ENCODE peak calls at places on chromosome 11, in four cellular contexts. One of them, this sample, is unnamed.

GRCh38 chr11:29006668-29007067 is 898.5 kb downstream of the METTL15 start:
- DNase-seq in aorta: no peak
- DNase-seq in stomach: no peak
- DNase-seq in psoas muscle: no peak
- DNase-seq in this sample: no peak

GRCh38 chr11:61021661-61022212 is 50.3 kb downstream of the CD6 start:
- DNase-seq in psoas muscle: peak
- DNase-seq in aorta: no peak
- DNase-seq in stomach: peak
- DNase-seq in this sample: peak

GRCh38 chr11:107916671-107917241 is 11.5 kb upstream of the RAB39A start:
- DNase-seq in aorta: no peak
- DNase-seq in stomach: peak
- DNase-seq in psoas muscle: no peak
- DNase-seq in this sample: no peak

GRCh38 chr11:65172600-65172999 is 2.6 kb downstream of the SPDYC start:
- DNase-seq in aorta: no peak
- DNase-seq in psoas muscle: no peak
- DNase-seq in stomach: no peak
- DNase-seq in this sample: no peak

GRCh38 chr11:70696076-70696475 is 297.7 kb downstream of the CTTN start:
- DNase-seq in psoas muscle: no peak
- DNase-seq in aorta: no peak
- DNase-seq in stomach: no peak
- DNase-seq in this sample: no peak

GRCh38 chr11:82930734-82931133 is 29.2 kb downstream of the DDIAS start:
- DNase-seq in stomach: no peak
- DNase-seq in psoas muscle: no peak
- DNase-seq in aorta: no peak
- DNase-seq in this sample: no peak

GRCh38 chr11:32173435-32173834 is 82.6 kb downstream of the RCN1 start:
- DNase-seq in psoas muscle: peak
- DNase-seq in stomach: peak
- DNase-seq in aorta: peak
- DNase-seq in this sample: no peak

GRCh38 chr11:12717851-12718291 is 43.6 kb downstream of the TEAD1 start:
- DNase-seq in psoas muscle: no peak
- DNase-seq in stomach: no peak
- DNase-seq in aorta: no peak
- DNase-seq in this sample: peak

GRCh38 chr11:118144869-118145268 is 7.8 kb downstream of the SCN4B start:
- DNase-seq in psoas muscle: no peak
- DNase-seq in stomach: no peak
- DNase-seq in aorta: no peak
- DNase-seq in this sample: peak

GRCh38 chr11:97349201-97349600 is 959.4 kb downstream of the JRKL start:
- DNase-seq in stomach: no peak
- DNase-seq in aorta: no peak
- DNase-seq in psoas muscle: no peak
- DNase-seq in this sample: no peak

GRCh38 chr11:69525516-69526452 is 44.3 kb downstream of the LINC01488 start:
- DNase-seq in psoas muscle: no peak
- DNase-seq in aorta: peak
- DNase-seq in stomach: no peak
- DNase-seq in this sample: peak

GRCh38 chr11:118143661-118144185 is 8.9 kb downstream of the SCN4B start:
- DNase-seq in stomach: no peak
- DNase-seq in psoas muscle: peak
- DNase-seq in aorta: no peak
- DNase-seq in this sample: no peak

GRCh38 chr11:62024975-62025374 is 57.5 kb upstream of the FTH1 start:
- DNase-seq in psoas muscle: no peak
- DNase-seq in aorta: no peak
- DNase-seq in stomach: no peak
- DNase-seq in this sample: no peak

GRCh38 chr11:110077866-110078325 is 15.3 kb upstream of the ZC3H12C start:
- DNase-seq in aorta: no peak
- DNase-seq in stomach: no peak
- DNase-seq in psoas muscle: no peak
- DNase-seq in this sample: no peak

GRCh38 chr11:43504316-43504950 is 145.7 kb downstream of the TTC17 start:
- DNase-seq in aorta: no peak
- DNase-seq in psoas muscle: no peak
- DNase-seq in stomach: no peak
- DNase-seq in this sample: no peak

GRCh38 chr11:45354976-45355705 is 69.0 kb upstream of the SYT13 start:
- DNase-seq in psoas muscle: peak
- DNase-seq in stomach: peak
- DNase-seq in aorta: peak
- DNase-seq in this sample: peak

GRCh38 chr11:113192121-113192925 is 122.1 kb upstream of the TTC12 start:
- DNase-seq in psoas muscle: no peak
- DNase-seq in aorta: no peak
- DNase-seq in stomach: no peak
- DNase-seq in this sample: no peak

GRCh38 chr11:12113294-12113693 is 2.9 kb downstream of the MICAL2 start:
- DNase-seq in psoas muscle: no peak
- DNase-seq in aorta: no peak
- DNase-seq in stomach: no peak
- DNase-seq in this sample: no peak

GRCh38 chr11:20031155-20032001 is 128.9 kb downstream of the DBX1 start:
- DNase-seq in aorta: no peak
- DNase-seq in psoas muscle: no peak
- DNase-seq in stomach: no peak
- DNase-seq in this sample: no peak

GRCh38 chr11:7577226-7577882 is 63.6 kb downstream of the PPFIBP2 start:
- DNase-seq in psoas muscle: peak
- DNase-seq in stomach: peak
- DNase-seq in aorta: no peak
- DNase-seq in this sample: no peak

GRCh38 chr11:26950260-26950719 is 43.6 kb upstream of the FIBIN start:
- DNase-seq in aorta: no peak
- DNase-seq in psoas muscle: peak
- DNase-seq in stomach: peak
- DNase-seq in this sample: no peak

GRCh38 chr11:70068950-70069349 is 9.2 kb upstream of the ANO1 start:
- DNase-seq in stomach: no peak
- DNase-seq in psoas muscle: no peak
- DNase-seq in aorta: no peak
- DNase-seq in this sample: no peak

GRCh38 chr11:34653851-34654490 is 33.1 kb downstream of the EHF start:
- DNase-seq in aorta: no peak
- DNase-seq in stomach: peak
- DNase-seq in psoas muscle: peak
- DNase-seq in this sample: no peak

GRCh38 chr11:8408151-8408930 is 144.7 kb upstream of the LMO1 start:
- DNase-seq in aorta: no peak
- DNase-seq in psoas muscle: no peak
- DNase-seq in stomach: no peak
- DNase-seq in this sample: no peak

GRCh38 chr11:119322360-119322739 is 5.4 kb upstream of the MCAM start:
- DNase-seq in stomach: no peak
- DNase-seq in psoas muscle: no peak
- DNase-seq in aorta: no peak
- DNase-seq in this sample: no peak

GRCh38 chr11:110979696-110980095 is 265.8 kb upstream of the POU2AF2 start:
- DNase-seq in psoas muscle: no peak
- DNase-seq in stomach: no peak
- DNase-seq in aorta: no peak
- DNase-seq in this sample: no peak

GRCh38 chr11:124788521-124788920 is 11.7 kb downstream of the MSANTD2 start:
- DNase-seq in psoas muscle: no peak
- DNase-seq in aorta: no peak
- DNase-seq in stomach: no peak
- DNase-seq in this sample: no peak

GRCh38 chr11:126343051-126343450 is 12.4 kb upstream of the ST3GAL4 start:
- DNase-seq in aorta: no peak
- DNase-seq in psoas muscle: peak
- DNase-seq in stomach: no peak
- DNase-seq in this sample: no peak

GRCh38 chr11:26700536-26701235 is 21.2 kb downstream of the SLC5A12 start:
- DNase-seq in aorta: no peak
- DNase-seq in psoas muscle: no peak
- DNase-seq in stomach: no peak
- DNase-seq in this sample: no peak

GRCh38 chr11:123437236-123437979 is 7.3 kb downstream of the GRAMD1B start:
- DNase-seq in psoas muscle: no peak
- DNase-seq in aorta: no peak
- DNase-seq in stomach: no peak
- DNase-seq in this sample: no peak

GRCh38 chr11:113147249-113147648 is 167.1 kb upstream of the TTC12 start:
- DNase-seq in psoas muscle: no peak
- DNase-seq in stomach: no peak
- DNase-seq in aorta: no peak
- DNase-seq in this sample: no peak

GRCh38 chr11:57340228-57340627 is 2.1 kb downstream of the P2RX3 start:
- DNase-seq in psoas muscle: peak
- DNase-seq in stomach: no peak
- DNase-seq in aorta: peak
- DNase-seq in this sample: no peak

GRCh38 chr11:134664863-134665535 is 253.0 kb upstream of the B3GAT1 start:
- DNase-seq in stomach: peak
- DNase-seq in psoas muscle: no peak
- DNase-seq in aorta: peak
- DNase-seq in this sample: no peak

GRCh38 chr11:65623852-65624616 is 8.5 kb downstream of the PCNX3 start:
- DNase-seq in stomach: no peak
- DNase-seq in psoas muscle: no peak
- DNase-seq in aorta: no peak
- DNase-seq in this sample: no peak

GRCh38 chr11:61489833-61490585 is 18.5 kb upstream of the LRRC10B start:
- DNase-seq in psoas muscle: no peak
- DNase-seq in stomach: no peak
- DNase-seq in aorta: peak
- DNase-seq in this sample: no peak

GRCh38 chr11:8872017-8872416 is 39.0 kb upstream of the AKIP1 start:
- DNase-seq in stomach: peak
- DNase-seq in aorta: no peak
- DNase-seq in psoas muscle: no peak
- DNase-seq in this sample: no peak

DNA sequence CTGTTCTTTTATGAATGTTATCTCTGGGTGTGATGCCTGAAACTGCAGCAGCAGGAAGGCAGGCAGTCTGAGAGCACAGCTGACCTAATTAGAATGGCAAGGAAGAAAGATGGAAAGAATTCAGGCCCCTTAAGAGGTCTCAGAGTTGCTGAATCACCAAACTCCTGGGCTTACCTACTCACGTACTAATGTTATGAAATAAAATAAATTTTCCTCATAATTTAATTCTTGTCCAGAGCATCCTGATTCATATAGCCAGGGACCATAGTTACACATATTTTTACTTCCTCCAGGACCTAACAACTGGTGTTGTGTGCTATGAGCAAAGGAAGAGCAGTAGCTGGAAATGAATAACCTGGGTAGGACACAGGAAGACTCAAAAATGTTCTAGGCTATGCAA is 41.9 kb downstream of the SNX19 start:
- DNase-seq in psoas muscle: no peak
- DNase-seq in aorta: no peak
- DNase-seq in stomach: no peak
- DNase-seq in this sample: no peak
- H3K27ac ChIP-seq in psoas muscle: peak
- H3K27ac ChIP-seq in aorta: peak
- H3K27ac ChIP-seq in stomach: peak
- H3K27ac ChIP-seq in this sample: no peak

GRCh38 chr11:102109896-102110760 is at the start of gene YAP1:
- DNase-seq in aorta: peak
- DNase-seq in stomach: peak
- DNase-seq in psoas muscle: peak
- DNase-seq in this sample: peak
- H3K27ac ChIP-seq in aorta: peak
- H3K27ac ChIP-seq in stomach: peak
- H3K27ac ChIP-seq in psoas muscle: peak
- H3K27ac ChIP-seq in this sample: no peak

DNA sequence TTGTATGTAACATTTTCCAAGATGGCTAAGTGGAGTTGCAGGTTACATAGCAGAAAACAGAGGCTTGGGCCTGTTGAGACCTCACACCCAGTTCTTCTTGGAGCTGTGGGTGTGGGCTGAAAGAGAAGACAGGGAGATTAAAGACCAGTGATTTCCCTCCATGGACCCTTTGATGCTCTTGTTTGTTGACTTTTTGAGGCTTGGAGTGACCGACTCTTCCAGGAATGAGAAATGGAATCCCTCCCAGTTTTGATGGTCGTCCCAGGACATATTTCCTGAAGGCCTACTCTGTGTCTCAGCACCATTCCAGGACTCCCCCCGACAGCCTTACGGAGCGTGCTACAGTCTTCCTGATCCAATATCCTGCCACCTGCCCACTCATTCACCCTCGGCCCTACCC is 96.9 kb downstream of the PTPRJ start:
- DNase-seq in stomach: no peak
- DNase-seq in psoas muscle: no peak
- DNase-seq in aorta: no peak
- DNase-seq in this sample: no peak
- H3K27ac ChIP-seq in stomach: no peak
- H3K27ac ChIP-seq in psoas muscle: no peak
- H3K27ac ChIP-seq in aorta: no peak
- H3K27ac ChIP-seq in this sample: no peak

GRCh38 chr11:617248-617911 is 1.6 kb upstream of the IRF7 start:
- DNase-seq in psoas muscle: no peak
- DNase-seq in aorta: no peak
- DNase-seq in stomach: no peak
- DNase-seq in this sample: no peak

GRCh38 chr11:619625-620050 is 3.9 kb upstream of the IRF7 start:
- DNase-seq in aorta: no peak
- DNase-seq in psoas muscle: no peak
- DNase-seq in stomach: no peak
- DNase-seq in this sample: no peak

GRCh38 chr11:618856-619624 is 3.3 kb upstream of the IRF7 start:
- DNase-seq in psoas muscle: no peak
- DNase-seq in aorta: no peak
- DNase-seq in stomach: no peak
- DNase-seq in this sample: no peak

GRCh38 chr11:616320-617220 is 820 bp upstream of the IRF7 start:
- DNase-seq in psoas muscle: no peak
- DNase-seq in stomach: no peak
- DNase-seq in aorta: no peak
- DNase-seq in this sample: no peak

GRCh38 chr11:617912-618682 is 2.3 kb upstream of the IRF7 start:
- DNase-seq in aorta: no peak
- DNase-seq in psoas muscle: no peak
- DNase-seq in stomach: no peak
- DNase-seq in this sample: no peak
- H3K27ac ChIP-seq in aorta: no peak
- H3K27ac ChIP-seq in psoas muscle: no peak
- H3K27ac ChIP-seq in stomach: no peak
- H3K27ac ChIP-seq in this sample: no peak

GRCh38 chr11:75380716-75381420 is 18.4 kb upstream of the RPS3 start:
- DNase-seq in psoas muscle: no peak
- DNase-seq in stomach: no peak
- DNase-seq in aorta: no peak
- DNase-seq in this sample: no peak
- H3K27ac ChIP-seq in psoas muscle: no peak
- H3K27ac ChIP-seq in stomach: peak
- H3K27ac ChIP-seq in aorta: no peak
- H3K27ac ChIP-seq in this sample: no peak

This sample was measured in CD8-positive, alpha-beta memory T cell.